ENCODE peak calls at places on chromosomes 5 and 9, in four cellular contexts. L is A549, H is HepG2, U is K562. K is an unnamed sample.

GRCh38 chr5:14447958-14448881 is 133.4 kb upstream of the OTULINL start:
- DNase-seq in L (no peak), H (no peak), U (no peak), K (peak)

GRCh38 chr5:160289721-160290120 is 22.6 kb downstream of the CCNJL start:
- DNase-seq in L (no peak), H (no peak), U (no peak), K (no peak)

GRCh38 chr5:93427316-93427715 is 153.7 kb downstream of the NR2F1-AS1 start:
- DNase-seq in L (no peak), H (no peak), U (no peak), K (no peak)

GRCh38 chr5:172640822-172641358 is at the start of gene NEURL1B:
- DNase-seq in L (peak), H (peak), U (peak), K (no peak)

GRCh38 chr5:176458904-176459561 is 10.8 kb downstream of the FAF2 start:
- DNase-seq in L (no peak), H (no peak), U (no peak), K (no peak)

GRCh38 chr9:71941998-71942567 is 30.6 kb downstream of the C9orf85 start:
- DNase-seq in L (no peak), H (no peak), U (no peak), K (no peak)

GRCh38 chr5:88694087-88694703 is 188.8 kb downstream of the MEF2C start:
- DNase-seq in L (no peak), H (no peak), U (no peak), K (no peak)

GRCh38 chr9:109270971-109271900 is 49.6 kb downstream of the EPB41L4B start:
- DNase-seq in L (no peak), H (no peak), U (no peak), K (no peak)

GRCh38 chr5:154850255-154851062 is at the start of gene FAXDC2:
- DNase-seq in L (no peak), H (peak), U (peak), K (no peak)

GRCh38 chr9:134326754-134327526 is 685 bp downstream of the RXRA start:
- DNase-seq in L (peak), H (no peak), U (peak), K (no peak)

GRCh38 chr9:95927288-95928004 is 52.0 kb downstream of the ERCC6L2 start:
- DNase-seq in L (no peak), H (no peak), U (no peak), K (no peak)

GRCh38 chr5:15238006-15238405 is 262.0 kb upstream of the FBXL7 start:
- DNase-seq in L (no peak), H (no peak), U (no peak), K (no peak)

GRCh38 chr9:132556701-132557100 is 25.7 kb upstream of the BARHL1 start:
- DNase-seq in L (no peak), H (no peak), U (no peak), K (no peak)

GRCh38 chr9:126536131-126536530 is 77.6 kb upstream of the LMX1B start:
- DNase-seq in L (no peak), H (no peak), U (no peak), K (no peak)

GRCh38 chr9:9674461-9674860 is 938.3 kb downstream of the PTPRD start:
- DNase-seq in L (no peak), H (no peak), U (no peak), K (no peak)

GRCh38 chr5:151094054-151094858 is 13.4 kb upstream of the TNIP1 start:
- DNase-seq in L (peak), H (no peak), U (no peak), K (no peak)

GRCh38 chr9:136226680-136227410 is 18.8 kb downstream of the QSOX2 start:
- DNase-seq in L (no peak), H (no peak), U (no peak), K (no peak)

GRCh38 chr5:52710972-52711596 is 76.6 kb upstream of the ITGA1 start:
- DNase-seq in L (no peak), H (no peak), U (no peak), K (no peak)

GRCh38 chr5:172887735-172888134 is 53.7 kb downstream of the ERGIC1 start:
- DNase-seq in L (no peak), H (no peak), U (no peak), K (no peak)

GRCh38 chr9:129623331-129623730 is 2.4 kb upstream of the C9orf50 start:
- DNase-seq in L (no peak), H (no peak), U (no peak), K (no peak)

GRCh38 chr5:145760660-145761059 is 74.5 kb downstream of the PRELID2 start:
- DNase-seq in L (no peak), H (no peak), U (no peak), K (no peak)

GRCh38 chr5:97135868-97136267 is 6.5 kb downstream of the LIX1 start:
- DNase-seq in L (no peak), H (no peak), U (no peak), K (no peak)

GRCh38 chr9:6354072-6354686 is 26.0 kb downstream of the TPD52L3 start:
- DNase-seq in L (peak), H (peak), U (peak), K (peak)

GRCh38 chr9:124502711-124503702 is 4.2 kb downstream of the NR5A1 start:
- DNase-seq in L (no peak), H (no peak), U (no peak), K (no peak)

GRCh38 chr5:119187776-119188529 is 117.1 kb downstream of the DMXL1 start:
- DNase-seq in L (no peak), H (no peak), U (no peak), K (no peak)

GRCh38 chr5:120644516-120644915 is 180.4 kb downstream of the PRR16 start:
- DNase-seq in L (no peak), H (no peak), U (no peak), K (no peak)

GRCh38 chr5:56534102-56534501 is 281.2 kb upstream of the MAP3K1 start:
- DNase-seq in L (peak), H (peak), U (peak), K (no peak)

GRCh38 chr9:69168709-69169217 is 5.3 kb upstream of the TJP2 start:
- DNase-seq in L (no peak), H (peak), U (peak), K (no peak)

GRCh38 chr9:106883626-106884190 is 20.7 kb downstream of the ZNF462 start:
- DNase-seq in L (no peak), H (no peak), U (no peak), K (no peak)

GRCh38 chr5:36200513-36200912 is 41.2 kb downstream of the NADK2 start:
- DNase-seq in L (no peak), H (no peak), U (no peak), K (no peak)

GRCh38 chr9:89815903-89816573 is 211.2 kb downstream of the GADD45G start:
- DNase-seq in L (no peak), H (no peak), U (no peak), K (peak)

GRCh38 chr9:77469515-77470197 is 178.5 kb downstream of the GNA14 start:
- DNase-seq in L (no peak), H (no peak), U (no peak), K (no peak)

GRCh38 chr9:131366745-131367401 is 27.0 kb upstream of the PRRC2B start:
- DNase-seq in L (peak), H (peak), U (peak), K (no peak)

GRCh38 chr9:123514766-123515165 is 158.8 kb downstream of the CRB2 start:
- DNase-seq in L (no peak), H (no peak), U (no peak), K (no peak)

GRCh38 chr9:109086221-109086620 is 33.5 kb downstream of the TMEM245 start:
- DNase-seq in L (no peak), H (no peak), U (no peak), K (peak)

GRCh38 chr9:127128341-127129072 is 6.1 kb upstream of the ANGPTL2 start:
- DNase-seq in L (no peak), H (no peak), U (no peak), K (no peak)

GRCh38 chr5:65020492-65020891 is 251.8 kb downstream of the CWC27 start:
- DNase-seq in L (no peak), H (no peak), U (no peak), K (no peak)

GRCh38 chr9:124764774-124765438 is 6.2 kb downstream of the NR6A1 start:
- DNase-seq in L (peak), H (peak), U (no peak), K (no peak)

GRCh38 chr5:56039985-56040384 is 45.2 kb upstream of the IL6ST start:
- DNase-seq in L (no peak), H (no peak), U (no peak), K (no peak)

GRCh38 chr9:34428325-34428958 is 29.9 kb downstream of the FAM219A start:
- DNase-seq in L (no peak), H (peak), U (no peak), K (no peak)
- TF ChIP-seq CHD4 in L (no peak), H (no peak), U (no peak), K (no peak)

DNA sequence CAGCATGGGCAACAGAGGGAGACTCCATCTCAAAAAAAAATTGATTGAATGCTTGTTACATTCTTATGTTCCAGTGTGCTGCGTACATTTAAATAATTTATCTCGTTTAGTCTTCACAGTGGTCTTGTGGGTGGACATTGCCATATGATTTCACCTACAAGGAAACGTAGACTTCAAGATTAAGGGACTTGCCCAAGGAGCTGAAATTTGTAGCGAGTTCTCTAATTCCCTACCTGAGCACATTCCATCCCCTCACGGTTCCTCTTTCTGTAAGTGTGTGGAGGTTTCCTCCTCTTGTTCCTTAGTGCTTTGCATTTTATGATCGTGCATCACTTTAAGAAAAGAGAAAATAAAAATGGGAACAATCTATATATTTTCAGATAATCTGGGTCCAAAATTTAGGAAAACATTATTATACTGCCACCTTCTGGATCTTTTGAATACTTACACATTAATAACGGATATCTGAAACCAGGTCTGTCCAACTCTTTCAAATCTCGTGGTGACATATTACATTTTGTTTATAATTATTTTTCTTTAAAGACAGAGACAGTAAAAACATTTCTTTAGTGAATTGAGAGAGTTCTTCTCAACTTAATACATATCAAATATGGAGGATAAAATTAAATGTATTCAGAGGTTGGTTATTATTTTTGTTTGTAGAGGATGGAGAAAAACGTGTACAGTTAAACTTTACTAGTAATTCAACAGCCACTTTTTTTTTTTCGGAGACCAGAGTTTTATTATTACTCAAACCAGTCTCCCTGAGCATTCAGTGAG is 29.9 kb upstream of the C7 start:
- DNase-seq in L (peak), H (peak), U (peak), K (no peak)
- TF ChIP-seq CHD4 in L (no peak), H (no peak), U (no peak), K (no peak)

GRCh38 chr5:89733772-89734171 is 675.8 kb downstream of the CETN3 start:
- DNase-seq in L (no peak), H (no peak), U (no peak), K (no peak)

GRCh38 chr5:89729623-89730390 is 679.7 kb downstream of the CETN3 start:
- DNase-seq in L (no peak), H (no peak), U (no peak), K (peak)

GRCh38 chr5:89723907-89724306 is 685.6 kb downstream of the CETN3 start:
- DNase-seq in L (no peak), H (no peak), U (no peak), K (no peak)

GRCh38 chr5:89728134-89728533 is 681.4 kb downstream of the CETN3 start:
- DNase-seq in L (no peak), H (no peak), U (no peak), K (no peak)

GRCh38 chr5:89728750-89729149 is 680.8 kb downstream of the CETN3 start:
- DNase-seq in L (no peak), H (no peak), U (no peak), K (no peak)
- TF ChIP-seq CHD4 in L (no peak), H (no peak), U (no peak), K (no peak)

DNA sequence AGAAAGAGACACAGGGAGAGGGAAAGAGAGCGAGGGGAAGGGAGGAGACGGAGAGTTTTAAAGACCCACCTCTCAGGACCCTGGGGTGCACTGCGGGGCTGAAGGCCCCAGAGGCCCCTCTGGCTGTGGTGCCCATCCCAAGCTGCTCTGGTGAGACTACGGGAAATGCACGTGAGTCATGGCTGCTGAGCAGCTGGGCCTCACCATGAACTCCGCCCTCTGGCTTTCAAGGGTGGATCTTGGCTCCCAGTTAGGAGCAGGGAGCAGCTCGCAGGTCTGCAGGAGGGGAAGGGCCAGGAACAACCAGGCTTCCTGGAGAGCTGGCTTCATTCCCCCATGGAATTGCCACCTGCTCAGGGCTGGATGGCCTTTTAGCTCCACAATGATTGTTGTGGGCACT is 7.8 kb downstream of the SLC6A3 start:
- DNase-seq in L (peak), H (peak), U (peak), K (no peak)
- TF ChIP-seq CHD4 in L (no peak), H (no peak), U (no peak), K (no peak)

GRCh38 chr5:135444360-135444759 is 2.8 kb downstream of the DCANP1 start:
- DNase-seq in L (no peak), H (no peak), U (no peak), K (no peak)

GRCh38 chr5:135441256-135441915 is 5.8 kb downstream of the DCANP1 start:
- DNase-seq in L (no peak), H (no peak), U (no peak), K (no peak)

GRCh38 chr5:135441919-135442318 is 5.2 kb downstream of the DCANP1 start:
- DNase-seq in L (no peak), H (no peak), U (no peak), K (no peak)

GRCh38 chr5:135443329-135443960 is 3.7 kb downstream of the DCANP1 start:
- DNase-seq in L (no peak), H (no peak), U (no peak), K (no peak)

GRCh38 chr5:135442387-135443256 is 4.5 kb downstream of the DCANP1 start:
- DNase-seq in L (no peak), H (no peak), U (no peak), K (no peak)
- TF ChIP-seq CHD4 in L (no peak), H (no peak), U (no peak), K (no peak)

DNA sequence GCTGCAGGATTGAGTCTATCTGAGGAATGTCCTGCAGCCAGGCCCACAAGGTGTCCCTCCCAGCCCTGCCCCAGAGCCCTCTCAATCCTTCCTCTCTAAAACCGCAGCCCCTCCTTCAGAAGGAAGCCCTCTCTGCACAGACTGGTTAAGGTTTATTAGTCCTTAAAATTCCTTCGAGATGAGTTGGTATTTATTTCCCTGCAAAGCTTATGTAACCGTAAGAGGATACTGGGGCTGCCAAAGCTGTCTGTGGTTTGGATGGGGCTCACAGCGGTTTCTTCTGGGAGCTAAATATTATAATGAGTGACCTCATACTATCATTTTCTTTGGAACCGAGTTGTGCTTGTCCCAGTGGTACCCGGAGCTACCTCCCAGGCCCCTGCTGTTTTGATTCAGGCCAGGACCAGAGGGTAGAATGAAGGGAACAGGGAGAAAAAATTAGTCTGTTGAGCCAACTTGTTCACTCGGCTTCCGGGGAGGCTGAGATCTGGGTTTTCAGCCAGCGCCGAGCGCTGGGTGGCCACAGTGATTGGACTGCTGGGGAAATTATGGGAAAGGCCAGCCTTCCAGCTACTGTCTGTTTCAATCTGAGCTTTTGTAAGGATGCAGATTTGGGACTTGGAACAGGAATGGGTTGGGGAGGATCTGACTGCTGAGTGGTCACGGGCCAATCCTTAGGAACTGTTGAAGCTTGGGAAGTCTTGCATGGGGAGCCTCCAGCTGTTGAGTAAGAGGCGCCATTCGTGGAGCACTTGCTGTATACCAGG is 107.5 kb downstream of the NDFIP1 start:
- DNase-seq in L (peak), H (peak), U (no peak), K (no peak)
- TF ChIP-seq CHD4 in L (no peak), H (no peak), U (no peak), K (no peak)

GRCh38 chr9:115012476-115012875 is 82.1 kb upstream of the TNFSF8 start:
- DNase-seq in L (no peak), H (no peak), U (no peak), K (no peak)

GRCh38 chr9:115004535-115004934 is 74.1 kb upstream of the TNFSF8 start:
- DNase-seq in L (no peak), H (no peak), U (no peak), K (no peak)

GRCh38 chr9:115013998-115014397 is 83.6 kb upstream of the TNFSF8 start:
- DNase-seq in L (peak), H (peak), U (peak), K (no peak)

GRCh38 chr9:115006660-115007059 is 76.3 kb upstream of the TNFSF8 start:
- DNase-seq in L (no peak), H (no peak), U (no peak), K (no peak)

GRCh38 chr9:115008536-115008935 is 78.1 kb upstream of the TNFSF8 start:
- DNase-seq in L (peak), H (no peak), U (no peak), K (no peak)
- TF ChIP-seq CHD4 in L (no peak), H (no peak), U (no peak), K (no peak)